ENCODE peak calls at places on chromosomes 13 and 19, in eight cellular contexts. S is stomach, O is GM23338, Z is left ventricle myocardium inferior, R is A549, B is cardiac muscle cell, Q is OCI-LY7, K is lower lobe of right lung. J is an unnamed sample.

GRCh38 chr19:55549500-55550320 is 4.4 kb upstream of the SBK3 start:
- DNase-seq in S (peak; percentile 35), O (peak; percentile 83), Z (no peak), R (peak; percentile 88), B (no peak), Q (peak; percentile 34), K (no peak), J (no peak)

GRCh38 chr19:50873056-50873455 is at the start of gene KLK2:
- DNase-seq in S (no peak), O (no peak), Z (no peak), R (no peak), B (no peak), Q (no peak), K (no peak), J (no peak)

GRCh38 chr13:106548064-106548696 is 12.7 kb upstream of the EFNB2 start:
- DNase-seq in S (no peak), O (no peak), Z (no peak), R (peak; percentile 37), B (no peak), Q (no peak), K (no peak), J (no peak)

GRCh38 chr13:100636441-100636840 is 38.2 kb downstream of the TMTC4 start:
- DNase-seq in S (no peak), O (no peak), Z (no peak), R (no peak), B (no peak), Q (no peak), K (no peak), J (no peak)

GRCh38 chr13:23372264-23372905 is 61.1 kb downstream of the SACS start:
- DNase-seq in S (no peak), O (no peak), Z (no peak), R (no peak), B (no peak), Q (no peak), K (no peak), J (no peak)

GRCh38 chr19:5321851-5322681 is 18.5 kb downstream of the PTPRS start:
- DNase-seq in S (no peak), O (peak; percentile 65), Z (no peak), R (no peak), B (peak; percentile 50), Q (peak; percentile 55), K (no peak), J (peak; percentile 54)

GRCh38 chr13:32300406-32300805 is 14.8 kb downstream of the ZAR1L start:
- DNase-seq in S (no peak), O (no peak), Z (no peak), R (no peak), B (no peak), Q (no peak), K (no peak), J (no peak)

GRCh38 chr19:55146078-55146647 is 2.8 kb downstream of the TNNT1 start:
- DNase-seq in S (no peak), O (peak; percentile 91), Z (no peak), R (peak; percentile 85), B (no peak), Q (peak; percentile 66), K (no peak), J (no peak)

GRCh38 chr13:45295536-45295935 is 45.4 kb downstream of the TPT1 start:
- DNase-seq in S (no peak), O (no peak), Z (no peak), R (no peak), B (no peak), Q (no peak), K (no peak), J (no peak)

GRCh38 chr19:46225558-46226004 is 4.0 kb upstream of the IGFL1 start:
- DNase-seq in S (no peak), O (peak; percentile 44), Z (no peak), R (no peak), B (peak; percentile 64), Q (no peak), K (no peak), J (no peak)

GRCh38 chr19:34359954-34360315 is 5.1 kb upstream of the GPI start:
- DNase-seq in S (no peak), O (no peak), Z (no peak), R (no peak), B (no peak), Q (no peak), K (no peak), J (peak; percentile 36)

GRCh38 chr19:1856698-1857603 is 6.4 kb downstream of the KLF16 start:
- DNase-seq in S (peak; percentile 92), O (peak; percentile 87), Z (peak; percentile 82), R (peak; percentile 87), B (peak; percentile 54), Q (peak; percentile 82), K (peak; percentile 92), J (peak; percentile 96)

GRCh38 chr13:31927219-31927653 is 104.3 kb upstream of the FRY start:
- DNase-seq in S (peak; percentile 40), O (peak; percentile 21), Z (no peak), R (no peak), B (no peak), Q (no peak), K (no peak), J (no peak)

GRCh38 chr13:78630509-78630908 is 27.2 kb upstream of the POU4F1 start:
- DNase-seq in S (no peak), O (no peak), Z (no peak), R (no peak), B (no peak), Q (peak; percentile 19), K (no peak), J (no peak)

GRCh38 chr19:8517551-8518442 is 3.8 kb upstream of the ZNF414 start:
- DNase-seq in S (no peak), O (no peak), Z (no peak), R (no peak), B (no peak), Q (peak; percentile 52), K (no peak), J (no peak)

GRCh38 chr13:30803791-30804190 is 68.4 kb downstream of the ALOX5AP start:
- DNase-seq in S (no peak), O (no peak), Z (no peak), R (no peak), B (no peak), Q (no peak), K (no peak), J (no peak)

GRCh38 chr19:17770613-17771012 is 19.3 kb downstream of the FCHO1 start:
- DNase-seq in S (no peak), O (no peak), Z (no peak), R (no peak), B (no peak), Q (no peak), K (no peak), J (no peak)

GRCh38 chr13:110653851-110654250 is 38.5 kb downstream of the NAXD start:
- DNase-seq in S (no peak), O (no peak), Z (no peak), R (no peak), B (no peak), Q (no peak), K (no peak), J (no peak)
- H3K27ac ChIP-seq in S (no peak overlapping the region), O (no peak overlapping the region), Z (no peak overlapping the region), R (no peak overlapping the region), B (no peak overlapping the region), Q (no peak overlapping the region), K (no peak overlapping the region), J (no peak overlapping the region)

DNA sequence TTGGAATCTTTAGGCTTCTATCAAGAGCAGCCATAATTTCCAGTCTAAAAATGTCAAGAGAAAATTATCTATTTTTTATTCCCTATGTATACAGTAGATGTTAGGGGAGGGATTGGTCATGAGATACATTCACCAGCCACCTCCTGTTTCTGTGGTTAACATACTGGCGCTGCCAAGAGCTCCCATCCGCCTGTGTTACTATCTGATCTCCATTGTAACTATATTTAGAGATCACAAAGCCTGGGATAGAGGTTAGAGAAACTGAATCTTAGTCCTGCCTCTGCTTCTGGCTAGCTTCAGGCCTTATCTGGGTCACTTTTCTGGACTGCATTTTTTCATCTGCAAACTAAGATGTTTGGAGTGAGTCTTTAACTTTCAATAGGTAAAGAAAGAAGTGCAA is 46.3 kb downstream of the POLR1D start:
- DNase-seq in S (no peak), O (no peak), Z (peak; percentile 22), R (no peak), B (peak; percentile 63), Q (no peak), K (no peak), J (no peak)
- H3K4me3 ChIP-seq in S (no peak overlapping the region), O (no peak overlapping the region), Z (no peak overlapping the region), R (no peak overlapping the region), B (no peak overlapping the region), Q (no peak overlapping the region), K (no peak overlapping the region), J (no peak overlapping the region)

DNA sequence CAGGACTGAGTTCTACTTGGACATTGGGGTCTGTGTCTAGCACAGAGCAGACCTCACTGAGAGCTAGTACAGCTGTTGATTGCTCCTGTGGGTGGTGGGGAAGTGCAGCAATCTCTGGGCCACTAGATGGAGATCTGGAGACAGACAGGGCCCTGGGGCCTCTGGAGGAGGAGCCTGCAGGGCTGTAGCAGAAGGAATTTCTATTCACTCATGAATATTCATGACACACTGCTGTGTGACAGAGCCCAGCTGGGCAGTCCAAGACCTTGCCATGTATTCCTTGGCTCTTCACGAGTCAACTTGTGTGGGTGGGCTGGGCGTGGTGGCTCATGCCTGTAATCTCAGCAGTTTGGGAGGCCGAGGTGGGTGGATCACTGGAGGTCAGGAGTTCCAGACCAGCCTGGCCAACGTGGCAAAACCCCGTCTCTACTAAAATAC is 37.5 kb downstream of the SUGP2 start:
- DNase-seq in S (peak; percentile 35), O (peak; percentile 93), Z (peak; percentile 64), R (peak; percentile 64), B (peak; percentile 71), Q (peak; percentile 74), K (peak; percentile 60), J (peak; percentile 63)
- TF ChIP-seq CTCF in S (no peak), O (peak; percentile 72), Z (peak; percentile 41), R (peak; percentile 39), B (peak; percentile 81), Q (peak; percentile 77), K (peak; percentile 29), J (no peak)

GRCh38 chr19:49356382-49356781 is 5.8 kb downstream of the TEAD2 start:
- DNase-seq in S (no peak), O (no peak), Z (no peak), R (no peak), B (no peak), Q (no peak), K (no peak), J (no peak)

GRCh38 chr19:49355890-49356289 is 6.3 kb downstream of the TEAD2 start:
- DNase-seq in S (no peak), O (no peak), Z (peak; percentile 36), R (no peak), B (no peak), Q (no peak), K (peak; percentile 61), J (peak; percentile 53)

GRCh38 chr19:49359851-49360845 is 2.1 kb downstream of the TEAD2 start:
- DNase-seq in S (no peak), O (no peak), Z (no peak), R (no peak), B (no peak), Q (peak; percentile 54), K (no peak), J (no peak)

GRCh38 chr19:49361438-49362047 is 673 bp downstream of the TEAD2 start:
- DNase-seq in S (peak; percentile 80), O (peak; percentile 88), Z (peak; percentile 85), R (peak; percentile 91), B (peak; percentile 91), Q (peak; percentile 56), K (peak; percentile 73), J (peak; percentile 87)

GRCh38 chr19:49357186-49357585 is 5.0 kb downstream of the TEAD2 start:
- DNase-seq in S (no peak), O (no peak), Z (no peak), R (no peak), B (no peak), Q (peak; percentile 71), K (no peak), J (no peak)
- H3K27ac ChIP-seq in S (peak overlapping the region; percentile 64), O (no peak overlapping the region), Z (peak overlapping the region; percentile 19), R (no peak overlapping the region), B (peak overlapping the region; percentile 39), Q (peak overlapping the region; percentile 61), K (no peak overlapping the region), J (no peak overlapping the region)

J was measured in left lung.